ENCODE peak calls at places on chromosomes 6 and 20, in six cellular contexts. C is body of pancreas, H is A549, Q is K562, T is sigmoid colon, S is adrenal gland. U is an unnamed sample.

GRCh38 chr20:21083825-21084325 is 22.3 kb downstream of the LINC00237 start:
- DNase-seq in C (no peak), H (no peak), Q (no peak), T (no peak), S (no peak), U (no peak)

GRCh38 chr6:168090064-168090690 is 11.2 kb upstream of the FRMD1 start:
- DNase-seq in C (no peak), H (no peak), Q (no peak), T (no peak), S (no peak), U (no peak)

GRCh38 chr6:140879861-140880260 is 1252.9 kb upstream of the GJE1 start:
- DNase-seq in C (no peak), H (no peak), Q (no peak), T (no peak), S (no peak), U (no peak)

GRCh38 chr6:73884540-73884939 is 188.5 kb downstream of the CD109 start:
- DNase-seq in C (no peak), H (no peak), Q (no peak), T (no peak), S (no peak), U (no peak)

GRCh38 chr6:32950010-32950409 is 2.9 kb downstream of the HLA-DMA start:
- DNase-seq in C (no peak), H (no peak), Q (no peak), T (no peak), S (no peak), U (no peak)

GRCh38 chr6:125363360-125364121 is 61.8 kb upstream of the HDDC2 start:
- DNase-seq in C (peak; percentile 33), H (no peak), Q (no peak), T (peak; percentile 82), S (peak; percentile 52), U (no peak)

GRCh38 chr6:26197736-26198625 is 110.8 kb downstream of the HFE start:
- DNase-seq in C (peak; percentile 19), H (no peak), Q (no peak), T (peak; percentile 77), S (peak; percentile 59), U (no peak)

GRCh38 chr6:33607784-33608161 is 13.3 kb upstream of the ITPR3 start:
- DNase-seq in C (peak; percentile 49), H (peak; percentile 21), Q (peak; percentile 51), T (no peak), S (no peak), U (no peak)

GRCh38 chr6:142827356-142827755 is 117.6 kb downstream of the HIVEP2 start:
- DNase-seq in C (peak; percentile 16), H (no peak), Q (no peak), T (no peak), S (peak; percentile 53), U (no peak)

GRCh38 chr20:10332656-10333421 is 101.2 kb downstream of the MKKS start:
- DNase-seq in C (no peak), H (no peak), Q (no peak), T (no peak), S (peak; percentile 37), U (no peak)

GRCh38 chr6:74717591-74717990 is 488.3 kb downstream of the COL12A1 start:
- DNase-seq in C (no peak), H (no peak), Q (no peak), T (no peak), S (no peak), U (no peak)

GRCh38 chr6:32837651-32838113 is 857 bp downstream of the TAP2 start:
- DNase-seq in C (no peak), H (no peak), Q (no peak), T (no peak), S (no peak), U (no peak)

GRCh38 chr20:64219730-64220129 is 35.8 kb upstream of the PCMTD2 start:
- DNase-seq in C (no peak), H (no peak), Q (no peak), T (no peak), S (no peak), U (no peak)

GRCh38 chr6:43703512-43704429 is 16.2 kb upstream of the MRPS18A start:
- DNase-seq in C (peak; percentile 45), H (no peak), Q (no peak), T (no peak), S (no peak), U (no peak)

GRCh38 chr6:43699564-43700186 is 12.1 kb upstream of the MRPS18A start:
- DNase-seq in C (peak; percentile 46), H (no peak), Q (no peak), T (no peak), S (no peak), U (no peak)

GRCh38 chr6:43705996-43706395 is 18.4 kb upstream of the MRPS18A start:
- DNase-seq in C (no peak), H (no peak), Q (no peak), T (peak; percentile 54), S (no peak), U (no peak)

GRCh38 chr6:43702147-43702521 is 14.5 kb upstream of the MRPS18A start:
- DNase-seq in C (no peak), H (no peak), Q (no peak), T (no peak), S (no peak), U (no peak)

DNA sequence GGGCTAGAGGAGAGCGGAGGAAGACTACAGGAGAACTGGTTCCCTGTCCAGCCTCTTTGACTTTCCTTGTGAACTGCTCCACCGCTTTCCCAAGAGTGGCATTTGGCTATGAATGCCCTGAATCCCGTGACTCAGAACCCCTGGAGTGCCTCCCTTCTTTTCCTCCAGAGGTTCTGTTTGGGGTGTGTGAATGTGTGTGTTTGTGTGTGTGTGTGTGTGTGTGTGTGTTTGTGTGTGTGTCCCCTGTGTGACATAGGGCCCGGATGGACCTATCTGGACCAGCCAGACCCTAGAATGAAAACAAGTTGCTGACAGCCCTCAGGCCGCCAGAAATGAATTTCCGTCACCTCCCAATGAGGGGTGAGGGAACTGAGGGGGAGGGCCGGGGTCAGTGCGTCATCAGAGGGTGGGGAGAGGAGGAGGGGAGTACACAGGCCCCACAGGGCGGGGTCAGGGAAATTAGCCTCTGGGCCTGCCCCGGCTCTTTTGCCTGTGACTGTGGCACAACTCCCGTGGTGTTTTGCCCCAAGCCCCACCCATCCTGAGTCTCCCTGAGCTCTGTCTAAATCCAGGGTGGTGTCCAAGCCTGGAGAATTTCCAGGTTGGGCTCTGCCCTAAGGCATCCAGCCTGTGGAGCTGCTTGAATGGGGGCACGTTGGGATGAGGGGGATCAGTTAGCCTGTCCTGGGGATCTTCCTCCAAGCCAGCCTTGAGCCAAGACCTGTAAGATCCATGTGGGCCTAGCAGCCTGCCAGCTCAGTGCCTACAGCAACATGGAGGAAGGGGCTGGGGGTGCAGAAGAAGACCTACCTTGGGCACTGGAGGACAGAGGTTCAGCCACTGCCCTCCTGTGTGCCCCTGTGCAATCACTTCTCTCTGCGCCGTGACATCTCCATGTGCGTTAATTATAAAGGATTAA is 15.2 kb upstream of the MRPS18A start:
- DNase-seq in C (peak; percentile 96), H (peak; percentile 84), Q (peak; percentile 99), T (peak; percentile 96), S (peak; percentile 96), U (no peak)
- H3K27ac ChIP-seq in C (peak overlapping the region; percentile 78), H (peak overlapping the region; percentile 87), Q (peak overlapping the region; percentile 75), T (peak overlapping the region; percentile 70), S (peak overlapping the region; percentile 48), U (peak overlapping the region; percentile 90)

DNA sequence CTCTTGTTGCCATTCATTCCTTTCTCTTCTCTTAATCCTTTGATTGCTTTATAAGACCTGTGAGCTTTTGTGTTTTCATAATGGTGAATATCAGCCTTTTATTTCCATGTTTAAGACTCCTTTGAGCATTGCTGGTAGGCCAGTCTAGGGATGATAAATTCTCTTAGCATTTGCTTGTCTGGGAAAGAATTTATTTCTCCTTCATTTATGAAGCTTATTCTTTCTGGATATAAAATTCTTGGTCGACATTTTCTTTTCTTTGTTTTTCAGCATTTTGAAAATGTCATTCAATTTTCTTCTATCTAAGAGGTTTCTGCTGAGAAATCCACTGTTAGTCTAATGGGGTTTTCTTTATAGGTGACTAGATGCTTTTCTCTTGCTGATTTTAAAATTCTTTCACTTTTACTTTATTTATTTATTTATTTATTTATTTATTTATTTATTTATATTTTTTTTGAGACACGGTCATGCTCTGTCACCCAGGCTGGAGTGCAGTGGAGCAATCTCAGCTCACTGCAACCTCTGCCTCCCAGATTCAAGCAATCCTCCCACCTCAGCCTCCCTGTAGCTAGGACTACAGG is 15.0 kb downstream of the ARFGEF3 start:
- DNase-seq in C (no peak), H (no peak), Q (no peak), T (no peak), S (no peak), U (no peak)
- TF ChIP-seq POLR2A in C (no peak), H (no peak), Q (no peak), T (no peak), S (no peak), U (no peak)

DNA sequence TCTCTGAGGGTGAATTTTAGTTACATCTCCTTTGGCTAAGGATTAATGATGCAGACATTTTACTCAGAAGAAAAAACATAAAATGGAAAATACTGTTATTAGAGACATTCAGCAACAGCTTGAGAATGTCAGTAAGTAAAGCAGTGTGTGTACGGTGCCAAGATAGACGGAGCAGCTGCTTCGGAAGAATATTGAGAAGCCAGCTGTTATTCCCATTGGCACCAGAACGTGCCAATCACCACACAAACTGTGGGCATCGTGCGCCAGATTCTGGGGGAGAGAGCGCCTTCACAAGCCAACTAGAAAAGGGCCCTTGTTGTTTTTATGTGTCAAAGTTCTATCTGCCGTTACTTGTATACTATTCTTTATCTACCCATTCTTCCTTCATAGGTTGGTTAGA is 163.4 kb downstream of the MTFR2 start:
- DNase-seq in C (no peak), H (no peak), Q (no peak), T (no peak), S (no peak), U (no peak)
- H3K27ac ChIP-seq in C (no peak overlapping the region), H (no peak overlapping the region), Q (no peak overlapping the region), T (no peak overlapping the region), S (no peak overlapping the region), U (peak overlapping the region; percentile 16)

DNA sequence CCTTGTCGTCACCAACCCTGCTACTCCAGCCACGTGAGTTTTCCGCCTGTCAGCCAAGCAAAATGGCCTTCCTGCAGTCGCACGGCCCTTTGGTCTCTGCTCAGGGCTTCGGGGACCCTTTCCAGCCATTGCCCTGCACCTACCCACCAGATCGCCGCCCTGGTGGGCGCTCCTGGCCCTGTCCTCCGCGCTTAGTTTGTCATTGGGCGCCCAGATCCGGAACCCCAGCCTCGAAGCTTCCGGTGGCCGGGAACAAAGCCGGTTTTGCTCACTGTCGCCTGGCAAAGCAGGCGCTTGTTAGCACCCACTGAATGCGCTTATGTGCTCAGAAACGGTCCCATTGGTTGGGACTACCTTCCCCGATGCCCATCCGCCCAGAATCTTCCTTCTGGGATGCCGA is 536 bp downstream of the ZFP57 start:
- DNase-seq in C (no peak), H (no peak), Q (no peak), T (no peak), S (no peak), U (no peak)
- TF ChIP-seq POLR2A in C (no peak), H (no peak), Q (no peak), T (no peak), S (no peak), U (no peak)

GRCh38 chr20:57688295-57688694 is 21.5 kb downstream of the PMEPA1 start:
- DNase-seq in C (no peak), H (no peak), Q (no peak), T (no peak), S (no peak), U (no peak)

GRCh38 chr20:57683876-57684275 is 25.9 kb downstream of the PMEPA1 start:
- DNase-seq in C (no peak), H (no peak), Q (no peak), T (no peak), S (no peak), U (no peak)

GRCh38 chr20:57682184-57683038 is 27.4 kb downstream of the PMEPA1 start:
- DNase-seq in C (no peak), H (no peak), Q (no peak), T (no peak), S (no peak), U (no peak)

GRCh38 chr20:57686931-57687652 is 22.7 kb downstream of the PMEPA1 start:
- DNase-seq in C (peak; percentile 27), H (no peak), Q (no peak), T (no peak), S (no peak), U (no peak)

GRCh38 chr20:57685134-57685851 is 24.5 kb downstream of the PMEPA1 start:
- DNase-seq in C (no peak), H (no peak), Q (no peak), T (no peak), S (no peak), U (no peak)
- H3K27ac ChIP-seq in C (no peak overlapping the region), H (peak overlapping the region; percentile 97), Q (no peak overlapping the region), T (peak overlapping the region; percentile 61), S (no peak overlapping the region), U (peak overlapping the region; percentile 44)

U was measured in esophagus squamous epithelium.